ENCODE peak calls at places on chromosomes 16 and 17, in eight cellular contexts. E is heart right ventricle, J is ovary, H is HCT116, T is neuronal stem cell, B is mucosa of descending colon, S is GM12878, Q is neural progenitor cell. G is an unnamed sample. For H3K9me3 and H3K36me3, the result is how much of the 10 kb centered on the place peaks cover.

GRCh38 chr16:450800-451512 is 25.5 kb downstream of the RAB11FIP3 start:
- DNase-seq in E (no peak), J (no peak), H (no peak), T (no peak), B (no peak), S (no peak), Q (no peak), G (no peak)

GRCh38 chr16:53370827-53371226 is 63.4 kb upstream of the RBL2 start:
- DNase-seq in E (no peak), J (no peak), H (no peak), T (no peak), B (no peak), S (no peak), Q (no peak), G (no peak)

GRCh38 chr17:17732892-17733670 is 51.8 kb downstream of the RAI1 start:
- DNase-seq in E (no peak), J (no peak), H (no peak), T (no peak), B (no peak), S (no peak), Q (no peak), G (no peak)

GRCh38 chr17:78340183-78340955 is 19.5 kb downstream of the SOCS3 start:
- DNase-seq in E (no peak), J (no peak), H (no peak), T (no peak), B (no peak), S (no peak), Q (no peak), G (no peak)

GRCh38 chr16:85987750-85988078 is 88.8 kb downstream of the IRF8 start:
- DNase-seq in E (no peak), J (no peak), H (no peak), T (no peak), B (no peak), S (no peak), Q (no peak), G (no peak)

GRCh38 chr17:61411944-61412859 is 12.6 kb downstream of the TBX2 start:
- DNase-seq in E (peak), J (peak), H (peak), T (peak), B (peak), S (peak), Q (peak), G (peak)

GRCh38 chr17:17108681-17109049 is 66.4 kb downstream of the MPRIP start:
- DNase-seq in E (no peak), J (no peak), H (no peak), T (no peak), B (peak), S (no peak), Q (no peak), G (no peak)

GRCh38 chr16:57606147-57606846 is 22.1 kb upstream of the ADGRG1 start:
- DNase-seq in E (no peak), J (no peak), H (no peak), T (no peak), B (no peak), S (no peak), Q (no peak), G (no peak)

GRCh38 chr16:29893553-29893952 is 5.8 kb downstream of the SEZ6L2 start:
- DNase-seq in E (no peak), J (no peak), H (no peak), T (no peak), B (no peak), S (no peak), Q (no peak), G (no peak)

GRCh38 chr17:39617446-39618251 is 9.1 kb upstream of the PPP1R1B start:
- DNase-seq in E (peak), J (peak), H (no peak), T (no peak), B (peak), S (no peak), Q (peak), G (peak)

GRCh38 chr17:43769426-43769825 is 9.4 kb downstream of the DUSP3 start:
- DNase-seq in E (no peak), J (no peak), H (no peak), T (no peak), B (no peak), S (no peak), Q (no peak), G (no peak)

GRCh38 chr17:7405413-7405881 is 1.6 kb upstream of the TMEM256 start:
- DNase-seq in E (no peak), J (peak), H (no peak), T (no peak), B (no peak), S (no peak), Q (peak), G (no peak)

GRCh38 chr16:57118461-57119084 is 26.2 kb downstream of the CPNE2 start:
- DNase-seq in E (no peak), J (no peak), H (no peak), T (no peak), B (no peak), S (no peak), Q (no peak), G (no peak)

GRCh38 chr17:34763727-34764665 is 184.6 kb downstream of the TMEM132E start:
- DNase-seq in E (no peak), J (no peak), H (no peak), T (no peak), B (no peak), S (no peak), Q (no peak), G (no peak)

GRCh38 chr16:22813223-22813945 is 578 bp upstream of the HS3ST2 start:
- DNase-seq in E (peak), J (no peak), H (no peak), T (peak), B (peak), S (no peak), Q (peak), G (no peak)

GRCh38 chr16:583470-583814 is 6.4 kb upstream of the RAB40C start:
- DNase-seq in E (no peak), J (no peak), H (no peak), T (no peak), B (no peak), S (no peak), Q (no peak), G (no peak)

GRCh38 chr17:1494736-1495253 is 2.3 kb upstream of the MYO1C start:
- DNase-seq in E (no peak), J (no peak), H (no peak), T (no peak), B (no peak), S (no peak), Q (no peak), G (no peak)

GRCh38 chr16:84700518-84701277 is 898 bp downstream of the USP10 start:
- DNase-seq in E (no peak), J (no peak), H (no peak), T (peak), B (no peak), S (no peak), Q (peak), G (peak)

GRCh38 chr17:82807562-82807961 is 32.3 kb downstream of the ZNF750 start:
- DNase-seq in E (no peak), J (no peak), H (no peak), T (no peak), B (peak), S (no peak), Q (no peak), G (no peak)

GRCh38 chr17:49216953-49217650 is 6.6 kb downstream of the ABI3 start:
- DNase-seq in E (peak), J (no peak), H (no peak), T (no peak), B (peak), S (no peak), Q (no peak), G (no peak)

GRCh38 chr17:57966246-57966645 is 11.0 kb upstream of the CUEDC1 start:
- DNase-seq in E (no peak), J (no peak), H (no peak), T (no peak), B (no peak), S (no peak), Q (no peak), G (no peak)

GRCh38 chr16:69408451-69408850 is 16.0 kb upstream of the CYB5B start:
- DNase-seq in E (no peak), J (no peak), H (peak), T (no peak), B (peak), S (no peak), Q (no peak), G (no peak)

GRCh38 chr16:60744198-60744597 is 1292.0 kb downstream of the CDH8 start:
- DNase-seq in E (no peak), J (no peak), H (no peak), T (no peak), B (no peak), S (no peak), Q (no peak), G (no peak)

GRCh38 chr16:60741810-60742209 is 1294.4 kb downstream of the CDH8 start:
- DNase-seq in E (no peak), J (no peak), H (no peak), T (no peak), B (no peak), S (no peak), Q (no peak), G (no peak)

DNA sequence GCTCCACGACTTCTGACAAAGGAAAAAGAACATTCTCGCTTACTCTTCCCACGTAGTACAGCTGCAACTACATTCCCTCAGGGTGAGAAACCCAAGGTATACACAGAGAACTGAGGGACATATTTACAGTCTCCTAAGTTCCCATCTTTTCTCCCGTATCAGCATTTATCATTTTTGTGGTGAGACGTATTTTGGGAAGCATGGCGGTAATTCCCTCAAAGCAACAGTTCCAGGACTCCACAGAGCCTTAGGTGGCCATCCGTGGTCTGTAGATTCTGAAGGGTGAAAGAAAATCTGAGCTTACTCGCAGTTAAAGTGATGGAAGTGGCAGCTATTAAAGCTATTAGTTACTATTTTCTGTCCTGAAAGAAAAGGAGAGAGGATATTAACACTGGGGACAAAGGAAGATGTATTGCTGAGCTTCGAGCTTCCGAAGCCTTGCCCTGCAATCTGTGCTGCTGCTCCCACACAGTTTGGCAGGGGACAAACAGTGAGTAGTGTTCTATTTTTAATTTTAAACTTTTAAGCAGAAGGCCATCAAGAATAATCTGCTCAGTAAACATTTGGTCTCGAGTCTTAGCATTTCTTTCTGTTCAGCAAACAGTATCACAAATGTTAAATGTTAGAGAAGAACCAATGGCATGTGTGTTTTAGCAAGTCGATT is 1296.1 kb downstream of the CDH8 start:
- DNase-seq in E (no peak), J (no peak), H (no peak), T (no peak), B (no peak), S (no peak), Q (no peak), G (no peak)
- H3K9me3 ChIP-seq in E (under half), J (under half), H (under half), T (under half), B (under half), S (under half), Q (under half), G (under half)

DNA sequence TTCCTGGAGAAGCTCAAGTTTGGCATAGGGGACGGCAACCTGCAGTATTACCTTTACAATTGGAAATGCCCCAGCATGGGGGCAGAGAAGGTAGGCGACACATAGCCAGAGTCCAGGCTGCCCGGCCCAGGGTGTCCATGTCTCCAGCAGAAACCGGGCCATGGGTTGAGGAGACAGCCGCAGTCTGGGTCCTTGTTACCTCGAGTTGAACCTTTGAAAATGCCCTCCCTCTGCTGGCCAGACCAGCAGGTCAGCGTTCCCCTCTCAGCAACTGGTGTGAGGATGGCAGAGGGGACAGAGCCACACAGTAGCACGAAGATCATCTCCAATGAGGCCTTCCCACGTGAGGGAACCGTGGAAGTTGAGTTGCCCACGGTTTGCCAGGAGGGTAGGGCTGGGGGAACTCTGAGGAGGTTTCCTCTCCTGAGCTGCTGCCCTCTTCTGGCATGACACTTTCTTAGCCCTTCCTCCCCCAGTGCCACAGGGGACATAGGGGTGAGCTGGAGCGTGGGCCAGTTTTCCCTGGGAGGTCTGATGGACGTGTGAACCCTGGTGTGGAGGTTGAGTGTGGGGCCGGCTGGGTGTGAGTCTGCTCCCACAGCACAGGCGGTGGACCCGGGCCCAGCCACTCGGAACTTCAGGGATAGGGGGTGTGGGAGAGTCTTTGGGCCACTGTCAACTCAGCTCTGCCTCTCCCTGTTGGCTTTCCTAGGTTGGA is 27.2 kb downstream of the PLCD3 start:
- DNase-seq in E (no peak), J (no peak), H (no peak), T (no peak), B (no peak), S (no peak), Q (no peak), G (no peak)
- H3K36me3 ChIP-seq in E (half or more), J (under half), H (under half), T (half or more), B (under half), S (half or more), Q (under half), G (under half)

GRCh38 chr17:72930031-72930430 is 162.5 kb downstream of the SLC39A11 start:
- DNase-seq in E (no peak), J (no peak), H (no peak), T (no peak), B (no peak), S (no peak), Q (peak), G (no peak)

GRCh38 chr17:72927760-72928159 is 164.7 kb downstream of the SLC39A11 start:
- DNase-seq in E (no peak), J (no peak), H (no peak), T (no peak), B (no peak), S (no peak), Q (no peak), G (no peak)

GRCh38 chr17:72928454-72929136 is 163.9 kb downstream of the SLC39A11 start:
- DNase-seq in E (no peak), J (no peak), H (no peak), T (no peak), B (no peak), S (no peak), Q (no peak), G (no peak)

GRCh38 chr17:72931635-72932034 is 160.9 kb downstream of the SLC39A11 start:
- DNase-seq in E (no peak), J (no peak), H (no peak), T (no peak), B (no peak), S (peak), Q (no peak), G (no peak)

DNA sequence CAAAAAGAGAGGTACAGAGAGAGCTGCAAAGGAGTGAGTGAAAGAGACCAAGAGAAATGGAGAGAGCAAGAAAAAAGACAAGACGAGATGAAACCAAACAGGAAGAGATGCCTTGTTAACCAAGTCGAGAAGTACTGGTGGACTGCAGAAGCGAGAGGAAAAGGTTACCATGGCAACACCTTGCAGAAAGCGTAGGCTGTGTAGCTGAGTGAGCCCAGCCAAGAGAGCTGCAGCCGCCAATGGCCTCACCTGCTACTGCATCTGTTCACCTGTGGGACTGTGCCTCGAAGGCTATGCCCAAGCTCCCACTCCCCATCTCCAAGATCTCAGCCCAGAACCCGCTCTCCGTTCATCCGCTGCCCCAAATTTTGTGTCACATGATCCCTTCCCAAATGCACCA is 161.3 kb downstream of the SLC39A11 start:
- DNase-seq in E (no peak), J (no peak), H (no peak), T (no peak), B (no peak), S (peak), Q (no peak), G (peak)
- H3K4me3 ChIP-seq in E (no peak), J (no peak), H (no peak), T (no peak), B (no peak), S (no peak), Q (no peak), G (no peak)

GRCh38 chr16:64865037-64865696 is 256.7 kb downstream of the CDH11 start:
- DNase-seq in E (no peak), J (no peak), H (no peak), T (no peak), B (no peak), S (no peak), Q (no peak), G (no peak)

GRCh38 chr16:64866026-64866425 is 255.8 kb downstream of the CDH11 start:
- DNase-seq in E (no peak), J (no peak), H (no peak), T (no peak), B (no peak), S (no peak), Q (no peak), G (no peak)

GRCh38 chr16:64864232-64864803 is 257.5 kb downstream of the CDH11 start:
- DNase-seq in E (no peak), J (no peak), H (no peak), T (no peak), B (no peak), S (no peak), Q (no peak), G (no peak)
- H3K9me3 ChIP-seq in E (under half), J (under half), H (under half), T (under half), B (under half), S (under half), Q (under half), G (under half)

DNA sequence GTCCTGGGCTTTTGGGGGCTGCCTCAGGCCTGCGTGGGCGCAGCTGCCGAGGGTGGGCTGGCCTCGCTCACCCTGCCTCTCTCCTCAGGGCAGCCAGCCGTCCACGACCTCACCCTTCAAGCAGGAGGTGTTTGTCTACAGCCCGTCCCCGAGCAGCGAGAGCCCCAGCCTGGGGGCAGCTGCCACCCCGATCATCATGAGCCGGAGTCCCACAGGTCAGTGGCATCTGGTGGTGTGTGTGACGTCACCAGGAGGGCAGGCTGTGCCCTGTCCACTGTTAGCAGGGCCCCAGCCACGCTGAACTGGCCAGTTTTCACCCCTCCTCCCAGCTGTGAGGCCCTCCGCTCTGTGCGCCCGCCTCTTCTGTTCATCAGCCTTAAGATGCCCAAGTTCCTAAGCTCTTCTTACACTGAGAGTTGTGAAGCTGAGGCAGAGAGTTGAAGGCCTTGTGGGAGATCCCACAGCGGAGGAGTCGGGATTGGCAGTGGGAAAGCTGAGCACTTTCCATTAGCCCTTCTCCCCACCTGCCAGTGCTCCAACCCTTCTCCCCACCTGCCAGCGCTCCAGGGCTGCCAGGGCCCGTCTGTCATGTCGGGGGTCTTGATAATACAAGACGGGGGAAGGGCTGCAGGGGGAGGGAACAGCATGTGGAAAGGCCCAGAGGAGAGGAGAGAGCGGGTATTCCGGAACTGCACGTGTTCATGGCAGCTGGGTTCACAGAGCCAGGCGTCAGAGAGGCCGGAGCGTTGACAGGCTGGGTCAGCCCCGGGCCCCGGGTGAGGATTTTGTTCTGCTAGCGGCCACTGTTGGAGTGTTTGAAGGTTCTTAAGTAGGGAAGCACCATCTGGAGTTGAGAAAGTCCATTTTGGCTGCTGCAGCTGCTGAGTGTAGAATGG is 36.3 kb downstream of the OR1D5 start:
- DNase-seq in E (no peak), J (no peak), H (no peak), T (no peak), B (no peak), S (no peak), Q (peak), G (no peak)
- H3K36me3 ChIP-seq in E (under half), J (under half), H (under half), T (under half), B (under half), S (under half), Q (under half), G (under half)

G was measured in CD8-positive, alpha-beta memory T cell.